ENCODE peak calls at places on chromosome 20, in eight cellular contexts. M, V, P, H, E, S, F and K are unnamed samples.

GRCh38 chr20:46213946-46214830 is 94.1 kb downstream of the CDH22 start:
- DNase-seq in M (no peak), E (no peak), P (no peak), F (no peak), H (no peak), V (no peak), S (no peak), K (no peak)

GRCh38 chr20:18388860-18389259 is 78.0 kb downstream of the DZANK1 start:
- DNase-seq in P (no peak), V (no peak), E (no peak), S (no peak), F (no peak), H (peak; percentile 66), M (no peak), K (no peak)

GRCh38 chr20:33570743-33571142 is 80.8 kb downstream of the CBFA2T2 start:
- DNase-seq in F (no peak), M (no peak), S (no peak), V (no peak), P (no peak), E (no peak), H (no peak), K (no peak)

GRCh38 chr20:20184149-20184548 is 131.8 kb downstream of the CFAP61 start:
- DNase-seq in V (no peak), E (peak; percentile 24), H (no peak), M (no peak), S (no peak), P (no peak), F (no peak), K (no peak)

GRCh38 chr20:14775778-14776177 is 438.4 kb upstream of the FLRT3 start:
- DNase-seq in H (peak; percentile 34), M (no peak), S (no peak), V (no peak), F (no peak), P (peak; percentile 50), E (no peak), K (no peak)

GRCh38 chr20:61771805-61772350 is 293.8 kb downstream of the TAF4 start:
- DNase-seq in H (no peak), E (no peak), P (peak; percentile 9), V (no peak), F (no peak), S (no peak), M (no peak), K (no peak)

GRCh38 chr20:45061244-45061643 is 39.7 kb downstream of the KCNS1 start:
- DNase-seq in S (no peak), P (no peak), V (no peak), F (no peak), M (no peak), H (peak; percentile 94), E (peak; percentile 21), K (no peak)

GRCh38 chr20:706366-706885 is 30.8 kb upstream of the SCRT2 start:
- DNase-seq in S (no peak), H (no peak), M (no peak), P (no peak), V (no peak), F (no peak), E (no peak), K (no peak)

GRCh38 chr20:1155342-1155741 is 29.4 kb downstream of the TMEM74B start:
- DNase-seq in E (no peak), M (no peak), H (no peak), P (no peak), V (no peak), F (no peak), S (no peak), K (no peak)

GRCh38 chr20:60953311-60953710 is 298.8 kb upstream of the CDH4 start:
- DNase-seq in P (no peak), S (no peak), E (no peak), M (no peak), V (no peak), H (no peak), F (no peak), K (no peak)

GRCh38 chr20:53857723-53858236 is 212.6 kb downstream of the BCAS1 start:
- DNase-seq in V (no peak), S (no peak), M (no peak), H (no peak), E (no peak), P (no peak), F (no peak), K (no peak)

GRCh38 chr20:13333793-13334192 is 112.7 kb downstream of the ISM1 start:
- DNase-seq in F (no peak), V (no peak), P (no peak), M (no peak), H (no peak), S (no peak), E (no peak), K (no peak)

GRCh38 chr20:32650545-32650944 is 23.2 kb downstream of the C20orf203 start:
- DNase-seq in V (no peak), S (no peak), F (no peak), H (no peak), P (no peak), M (no peak), E (no peak), K (no peak)

GRCh38 chr20:15179426-15180190 is 842.2 kb upstream of the FLRT3 start:
- DNase-seq in H (no peak), S (no peak), P (peak; percentile 78), E (no peak), M (no peak), F (peak; percentile 19), V (no peak), K (no peak)

GRCh38 chr20:40945754-40946451 is 82.7 kb upstream of the TOP1 start:
- DNase-seq in H (peak; percentile 41), S (peak; percentile 53), P (peak; percentile 72), M (no peak), V (no peak), F (peak; percentile 48), E (peak; percentile 28), K (no peak)
- TF ChIP-seq CTCF in H (peak; percentile 45), S (peak; percentile 68), P (peak; percentile 57), M (peak; percentile 46), V (peak; percentile 54), F (peak; percentile 65), E (no peak), K (no peak)

DNA sequence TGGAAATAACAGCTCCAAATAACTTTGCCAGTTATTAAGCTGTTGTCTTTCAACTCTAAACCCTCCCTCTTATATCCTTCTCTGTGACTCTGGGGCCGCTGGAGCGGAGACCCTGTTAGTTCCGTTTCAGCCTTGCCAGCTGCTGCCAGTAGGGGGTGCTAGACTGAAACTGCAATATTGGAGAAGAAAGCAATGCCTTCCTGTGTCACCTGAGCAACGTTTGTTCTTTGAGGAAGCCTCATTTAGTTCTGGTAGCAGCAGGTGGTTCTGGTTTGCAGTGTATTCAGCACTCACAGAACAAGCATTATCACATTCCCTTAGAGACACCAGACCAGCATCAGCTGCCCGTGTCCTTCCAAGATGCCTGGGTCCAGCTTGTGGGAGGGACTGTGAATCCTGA is 22.9 kb upstream of the JAG1 start:
- DNase-seq in P (no peak), M (no peak), E (peak; percentile 46), F (no peak), H (no peak), S (peak; percentile 9), V (no peak), K (no peak)
- TF ChIP-seq CTCF in P (peak; percentile 18), M (peak; percentile 61), E (peak; percentile 65), F (peak; percentile 56), H (peak; percentile 39), S (peak; percentile 57), V (peak; percentile 25), K (no peak)

DNA sequence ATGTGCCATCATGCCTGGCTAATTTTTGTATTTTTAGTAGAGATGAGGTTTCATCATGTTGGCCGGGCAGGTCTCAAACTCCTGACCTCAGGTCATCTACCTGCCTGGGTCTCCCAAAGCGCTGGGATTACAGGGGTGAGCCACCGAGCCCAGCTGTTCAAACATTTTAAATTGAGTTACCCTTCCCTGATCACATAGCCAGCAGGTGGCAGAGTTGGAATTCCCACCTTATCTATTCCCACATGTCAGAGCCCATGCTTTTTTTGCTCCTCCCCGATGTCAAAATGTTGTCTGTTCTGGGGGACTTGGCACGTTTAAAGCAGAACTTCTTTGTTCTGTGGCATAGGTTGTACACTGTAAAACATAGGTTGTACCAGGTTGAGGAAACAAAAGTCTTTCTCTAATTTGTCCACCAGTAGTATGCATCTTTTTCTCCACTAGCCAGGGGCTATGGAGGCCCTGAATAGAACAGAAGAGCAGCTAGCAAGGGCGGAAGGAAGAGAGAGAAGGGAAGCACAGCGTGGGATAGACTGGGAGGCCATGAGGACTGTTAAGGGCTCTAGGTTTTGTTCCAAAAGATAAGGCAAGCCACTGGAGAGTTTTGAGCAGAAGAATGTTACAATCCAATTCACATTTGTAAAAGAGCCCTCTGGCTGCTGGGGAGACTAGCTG is 7.3 kb upstream of the LBP start:
- DNase-seq in P (no peak), E (no peak), V (no peak), M (no peak), S (no peak), H (no peak), F (no peak), K (no peak)
- TF ChIP-seq CTCF in P (no peak), E (no peak), V (no peak), M (peak; percentile 15), S (peak; percentile 50), H (peak; percentile 9), F (peak; percentile 49), K (no peak)

GRCh38 chr20:50607436-50607835 is 83.9 kb downstream of the RIPOR3 start:
- DNase-seq in V (no peak), M (no peak), F (no peak), H (no peak), E (no peak), S (no peak), P (no peak), K (no peak)

GRCh38 chr20:50608750-50609104 is 82.6 kb downstream of the RIPOR3 start:
- DNase-seq in P (no peak), F (no peak), M (no peak), S (no peak), H (no peak), V (no peak), E (no peak), K (no peak)

GRCh38 chr20:50609438-50609989 is 81.8 kb downstream of the RIPOR3 start:
- DNase-seq in V (no peak), H (no peak), F (no peak), P (no peak), S (no peak), E (no peak), M (no peak), K (no peak)

GRCh38 chr20:50610212-50610718 is 81.1 kb downstream of the RIPOR3 start:
- DNase-seq in V (no peak), H (no peak), P (no peak), F (no peak), E (no peak), S (no peak), M (no peak), K (no peak)

DNA sequence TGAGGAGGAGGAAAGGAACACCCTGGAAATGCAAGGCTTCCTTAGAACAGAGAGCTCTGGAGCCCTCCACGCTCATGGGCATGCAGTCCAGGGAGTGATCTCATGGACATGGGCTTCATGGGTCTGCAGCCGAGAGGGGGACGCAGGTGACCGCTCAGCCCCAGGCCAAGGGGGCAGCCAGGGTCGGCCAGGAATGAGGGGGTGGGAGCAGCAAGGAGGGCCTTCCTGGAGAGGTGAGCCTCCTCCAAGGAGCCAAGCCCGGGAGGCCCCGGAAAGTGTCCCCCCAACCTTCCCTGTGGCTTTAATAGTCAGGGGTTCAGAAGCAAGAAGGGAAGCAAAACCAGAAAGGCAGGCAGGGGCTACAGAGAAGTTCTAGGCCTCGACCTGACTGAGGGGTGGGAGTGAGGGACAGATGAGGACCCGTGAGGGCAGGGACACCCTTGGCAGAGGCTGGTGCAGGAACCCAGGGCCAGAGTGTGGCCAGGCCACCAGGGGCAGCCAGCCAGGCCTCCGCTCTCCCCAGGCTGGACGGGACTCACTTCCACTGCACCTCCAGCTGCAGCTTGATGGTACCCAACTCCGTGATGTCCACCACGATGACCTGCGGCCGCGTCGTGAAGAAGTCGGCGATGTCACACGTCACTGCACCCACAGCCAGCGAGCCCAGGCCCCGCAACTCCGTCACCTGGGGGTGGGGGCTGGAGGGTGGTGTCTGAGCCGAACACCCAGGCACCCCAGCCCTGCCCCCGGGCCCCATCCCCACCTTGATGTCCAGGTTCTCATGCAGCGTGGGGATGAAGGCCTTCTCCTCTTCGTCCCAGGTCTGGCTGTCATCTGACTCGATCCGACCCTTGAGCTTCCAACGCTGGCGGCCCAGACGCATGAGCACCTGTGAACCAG is 83.2 kb downstream of the RIPOR3 start:
- DNase-seq in F (no peak), S (no peak), P (no peak), H (no peak), E (no peak), M (no peak), V (no peak), K (no peak)
- TF ChIP-seq CTCF in F (no peak), S (no peak), P (no peak), H (no peak), E (no peak), M (no peak), V (no peak), K (no peak)